ENCODE peak calls at places on chromosome 12, in four cellular contexts. A is HepG2, R is A549, W is K562. P is an unnamed sample.

GRCh38 chr12:15629108-15629507 is 160.1 kb downstream of the EPS8 start:
- DNase-seq in A (peak), W (no peak), R (peak), P (no peak)

GRCh38 chr12:6039894-6040601 is 84.4 kb downstream of the VWF start:
- DNase-seq in R (peak), W (peak), A (peak), P (peak)

GRCh38 chr12:121138284-121138683 is 5.6 kb downstream of the P2RX7 start:
- DNase-seq in R (peak), W (peak), A (no peak), P (no peak)

GRCh38 chr12:68445836-68446235 is 113.7 kb upstream of the MDM1 start:
- DNase-seq in A (no peak), R (no peak), W (no peak), P (no peak)

GRCh38 chr12:9127484-9127883 is 11.8 kb upstream of the A2M start:
- DNase-seq in A (no peak), W (no peak), R (no peak), P (no peak)

GRCh38 chr12:56387152-56387551 is 24.5 kb upstream of the APOF start:
- DNase-seq in A (no peak), R (no peak), W (peak), P (no peak)

GRCh38 chr12:109115758-109116610 is at the start of gene ACACB:
- DNase-seq in R (no peak), A (peak), W (no peak), P (no peak)

GRCh38 chr12:57803317-57803893 is 15.1 kb downstream of the AVIL start:
- DNase-seq in A (peak), R (peak), W (peak), P (peak)

GRCh38 chr12:8847435-8847834 is 25.0 kb downstream of the A2ML1 start:
- DNase-seq in W (no peak), A (no peak), R (no peak), P (no peak)

GRCh38 chr12:109461846-109462766 is 15.0 kb downstream of the KCTD10 start:
- DNase-seq in R (peak), W (peak), A (peak), P (peak)

GRCh38 chr12:48890657-48891418 is 25.2 kb upstream of the RND1 start:
- DNase-seq in A (peak), W (peak), R (peak), P (peak)

GRCh38 chr12:17416748-17417147 is 673.2 kb downstream of the RERGL start:
- DNase-seq in W (no peak), A (no peak), R (no peak), P (no peak)

GRCh38 chr12:9868271-9868815 is 811 bp downstream of the CLEC2B start:
- DNase-seq in A (no peak), W (peak), R (no peak), P (no peak)

GRCh38 chr12:131608740-131609665 is 101.9 kb upstream of the SFSWAP start:
- DNase-seq in A (peak), R (peak), W (peak), P (peak)

GRCh38 chr12:86723326-86723725 is 467.1 kb upstream of the MGAT4C start:
- DNase-seq in R (no peak), W (no peak), A (no peak), P (no peak)

GRCh38 chr12:67650127-67650495 is 1.6 kb downstream of the DYRK2 start:
- DNase-seq in R (no peak), A (no peak), W (peak), P (no peak)

GRCh38 chr12:104632724-104633181 is 176.0 kb downstream of the CHST11 start:
- DNase-seq in R (no peak), A (no peak), W (no peak), P (no peak)

GRCh38 chr12:111428728-111429175 is 23.0 kb downstream of the SH2B3 start:
- DNase-seq in A (no peak), R (no peak), W (no peak), P (no peak)

GRCh38 chr12:115337693-115338543 is 653.9 kb upstream of the TBX3 start:
- DNase-seq in W (peak), A (peak), R (peak), P (no peak)

GRCh38 chr12:6745751-6746525 is 7.0 kb downstream of the MLF2 start:
- DNase-seq in R (no peak), W (no peak), A (no peak), P (no peak)

GRCh38 chr12:34401659-34402227 is 379.4 kb downstream of the ALG10 start:
- DNase-seq in R (no peak), W (no peak), A (no peak), P (peak)

GRCh38 chr12:13062669-13063068 is 18.5 kb downstream of the FAM234B start:
- DNase-seq in R (no peak), A (no peak), W (no peak), P (no peak)

GRCh38 chr12:52912711-52913423 is 8.0 kb upstream of the KRT8 start:
- DNase-seq in W (no peak), R (no peak), A (no peak), P (no peak)

GRCh38 chr12:71503579-71504470 is 64.2 kb downstream of the LGR5 start:
- DNase-seq in R (no peak), A (no peak), W (no peak), P (no peak)

GRCh38 chr12:54133663-54134375 is 55.0 kb downstream of the SMUG1 start:
- DNase-seq in W (no peak), A (no peak), R (no peak), P (no peak)

GRCh38 chr12:119025786-119026185 is 44.4 kb downstream of the SRRM4 start:
- DNase-seq in W (no peak), A (no peak), R (no peak), P (no peak)

GRCh38 chr12:130335517-130336392 is 1.9 kb upstream of the PIWIL1 start:
- DNase-seq in A (peak), W (peak), R (peak), P (no peak)

GRCh38 chr12:3362751-3363150 is 128.3 kb upstream of the PRMT8 start:
- DNase-seq in R (peak), W (no peak), A (no peak), P (no peak)

GRCh38 chr12:70154960-70155589 is 88.2 kb upstream of the CNOT2 start:
- DNase-seq in R (peak), A (no peak), W (no peak), P (no peak)

GRCh38 chr12:70646850-70647249 is 9.6 kb upstream of the PTPRB start:
- DNase-seq in W (no peak), A (no peak), R (no peak), P (no peak)

GRCh38 chr12:32134144-32134888 is 27.7 kb downstream of the BICD1 start:
- DNase-seq in A (no peak), W (no peak), R (no peak), P (no peak)
- TF ChIP-seq HMGXB4 in A (no peak), W (no peak), R (no peak), P (no peak)

GRCh38 chr12:43951286-43951685 is 115.4 kb downstream of the TMEM117 start:
- DNase-seq in A (no peak), W (no peak), R (no peak), P (no peak)

GRCh38 chr12:43942379-43942778 is 106.5 kb downstream of the TMEM117 start:
- DNase-seq in R (no peak), W (no peak), A (no peak), P (no peak)

GRCh38 chr12:43945983-43946382 is 110.1 kb downstream of the TMEM117 start:
- DNase-seq in W (no peak), A (no peak), R (no peak), P (no peak)
- TF ChIP-seq HMGXB4 in W (no peak), A (no peak), R (no peak), P (no peak)

GRCh38 chr12:106885026-106885425 is 70.7 kb upstream of the TMEM263 start:
- DNase-seq in W (no peak), R (no peak), A (no peak), P (no peak)

GRCh38 chr12:106886921-106887320 is 68.8 kb upstream of the TMEM263 start:
- DNase-seq in A (no peak), R (no peak), W (no peak), P (no peak)

GRCh38 chr12:106885546-106886249 is 70.0 kb upstream of the TMEM263 start:
- DNase-seq in A (no peak), W (no peak), R (no peak), P (no peak)

GRCh38 chr12:106879612-106880011 is 76.1 kb upstream of the TMEM263 start:
- DNase-seq in R (no peak), W (no peak), A (no peak), P (no peak)

GRCh38 chr12:106883421-106883820 is 72.3 kb upstream of the TMEM263 start:
- DNase-seq in W (no peak), A (no peak), R (no peak), P (no peak)
- TF ChIP-seq HMGXB4 in W (no peak), A (no peak), R (no peak), P (no peak)

GRCh38 chr12:92471551-92471950 is 231.2 kb upstream of the PLEKHG7 start:
- DNase-seq in A (no peak), W (no peak), R (no peak), P (no peak)
- TF ChIP-seq HMGXB4 in A (no peak), W (no peak), R (no peak), P (no peak)

GRCh38 chr12:96981053-96981452 is 74.0 kb downstream of the NEDD1 start:
- DNase-seq in W (no peak), A (no peak), R (peak), P (no peak)
- TF ChIP-seq HMGXB4 in W (no peak), A (no peak), R (no peak), P (no peak)

GRCh38 chr12:124392271-124392990 is 97.5 kb downstream of the RFLNA start:
- DNase-seq in R (peak), W (no peak), A (no peak), P (peak)

GRCh38 chr12:124394462-124395128 is 99.7 kb downstream of the RFLNA start:
- DNase-seq in R (peak), W (no peak), A (no peak), P (no peak)

GRCh38 chr12:124391340-124392261 is 96.7 kb downstream of the RFLNA start:
- DNase-seq in W (peak), R (peak), A (no peak), P (no peak)

GRCh38 chr12:124393831-124394230 is 98.9 kb downstream of the RFLNA start:
- DNase-seq in A (no peak), R (no peak), W (no peak), P (no peak)

GRCh38 chr12:124392991-124393790 is 98.3 kb downstream of the RFLNA start:
- DNase-seq in A (no peak), R (peak), W (no peak), P (no peak)
- TF ChIP-seq HMGXB4 in A (no peak), R (no peak), W (no peak), P (no peak)

DNA sequence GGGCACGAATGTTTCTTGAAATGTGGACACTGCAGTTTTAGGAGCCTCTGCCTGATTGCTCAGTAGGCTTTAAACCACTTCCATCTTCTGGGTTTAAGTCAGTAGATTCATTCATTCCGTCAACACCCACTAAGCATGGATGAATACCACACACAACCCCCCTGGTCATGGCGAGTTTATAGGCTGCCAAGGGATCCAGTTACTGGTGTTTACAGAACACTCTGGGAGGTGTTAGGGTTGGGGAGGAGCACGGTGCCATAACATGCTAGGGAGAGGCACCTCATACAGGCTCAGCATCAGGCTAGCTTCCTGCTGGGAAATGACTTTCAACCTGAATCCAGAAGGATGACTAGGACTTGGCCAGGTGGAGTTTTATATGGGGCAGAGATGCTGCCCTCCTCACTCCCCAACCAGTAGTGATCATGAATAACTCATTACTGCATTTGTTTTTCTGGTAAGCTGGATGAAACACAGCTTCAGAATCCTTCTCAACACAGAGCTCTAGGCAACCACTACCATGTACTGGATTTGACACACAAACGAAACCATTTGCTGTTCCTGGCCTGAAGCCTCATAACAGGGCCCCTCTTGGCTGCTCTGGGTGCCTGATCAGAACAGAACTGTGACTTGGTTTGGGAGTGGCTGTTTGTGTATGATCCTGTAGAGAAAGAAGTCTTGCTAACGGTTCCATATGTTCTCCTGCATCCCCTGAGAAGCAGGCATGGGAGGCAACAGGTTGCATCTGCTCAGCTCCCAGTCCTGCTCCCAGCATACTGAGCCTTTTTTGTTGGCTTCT is 47.9 kb downstream of the FBXW8 start:
- DNase-seq in W (no peak), A (no peak), R (no peak), P (no peak)
- TF ChIP-seq HMGXB4 in W (no peak), A (no peak), R (no peak), P (no peak)

DNA sequence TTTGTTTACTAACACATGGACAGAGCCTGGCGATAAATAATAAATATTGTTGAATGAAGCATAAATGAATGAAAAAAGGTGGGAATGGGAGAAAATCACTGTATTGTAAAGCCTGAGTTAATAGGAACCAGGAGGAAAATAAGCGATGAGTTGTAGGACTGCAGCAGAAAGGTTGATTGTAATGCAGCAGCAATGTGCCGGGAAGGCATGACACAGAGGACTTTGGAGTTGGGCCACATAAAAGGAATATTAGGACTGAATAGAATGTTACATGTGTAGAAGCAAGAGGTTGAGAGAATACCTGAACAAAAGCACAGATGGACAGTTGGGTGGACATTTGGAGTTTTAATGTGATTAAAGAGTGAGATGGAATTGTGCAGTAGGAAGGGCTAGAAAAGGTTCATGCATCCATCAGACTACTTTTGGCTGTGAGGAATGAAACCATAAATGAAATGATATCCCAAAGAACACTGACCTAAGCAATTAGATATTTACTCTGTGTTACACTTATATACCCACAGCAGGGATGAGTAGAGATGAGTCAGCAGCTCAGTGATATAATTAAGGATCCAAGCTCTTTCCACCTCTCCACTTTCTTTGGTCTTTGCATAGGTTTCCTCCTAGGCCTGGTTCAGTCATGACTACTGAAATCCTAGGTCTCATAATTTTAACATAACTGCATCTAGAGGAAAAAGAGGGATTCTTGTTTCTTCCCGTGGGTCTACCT is 55.4 kb downstream of the CCER1 start:
- DNase-seq in W (no peak), R (no peak), A (no peak), P (no peak)
- TF ChIP-seq HMGXB4 in W (no peak), R (no peak), A (no peak), P (no peak)

GRCh38 chr12:62466018-62466595 is 519 bp upstream of the MON2 start:
- DNase-seq in A (peak), W (peak), R (peak), P (peak)
- TF ChIP-seq HMGXB4 in A (no peak), W (no peak), R (no peak), P (no peak)

DNA sequence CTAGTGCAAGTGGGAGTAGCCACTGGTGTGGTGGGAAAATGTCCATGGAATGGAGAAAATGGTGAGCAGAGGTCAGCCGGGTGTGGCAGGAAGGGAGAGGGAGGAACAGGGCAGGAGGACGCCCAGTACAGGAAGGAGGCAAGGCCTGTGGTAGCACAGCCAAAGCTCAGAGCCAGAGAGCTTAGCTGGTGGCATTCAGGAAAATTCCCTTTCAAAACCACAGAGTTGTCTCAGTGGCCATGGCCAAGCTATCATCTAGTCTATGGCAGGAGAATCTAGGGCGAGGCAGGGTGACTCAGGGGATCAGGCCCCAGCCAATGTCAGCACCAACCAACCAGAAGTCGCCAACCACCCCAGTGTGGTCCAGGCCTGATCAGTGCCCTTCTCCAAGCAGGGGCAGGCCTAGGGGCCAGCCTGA is 67.7 kb upstream of the DDX11 start:
- DNase-seq in A (no peak), R (peak), W (no peak), P (peak)
- TF ChIP-seq HMGXB4 in A (no peak), R (no peak), W (no peak), P (no peak)

P was measured in WTC11.